ENCODE peak calls at places on chromosomes 16 and 17, in four cellular contexts. G, I, L and T are unnamed samples.
A peak's percentile ranks its signal among the peaks of the same experiment; 100 is the strongest.

GRCh38 chr17:67575325-67575724 is 142.4 kb upstream of the NOL11 start:
- DNase-seq in G (no peak), I (no peak), L (no peak), T (no peak)

GRCh38 chr17:8311131-8311790 is 1.2 kb downstream of the ARHGEF15 start:
- DNase-seq in G (no peak), I (no peak), L (no peak), T (no peak)

GRCh38 chr16:57736419-57737281 is 1.1 kb downstream of the KATNB1 start:
- DNase-seq in G (peak; percentile 81), I (peak; percentile 37), L (peak; percentile 20), T (peak; percentile 47)

GRCh38 chr17:65103896-65104295 is 33.3 kb upstream of the RGS9 start:
- DNase-seq in G (peak; percentile 40), I (no peak), L (no peak), T (no peak)

GRCh38 chr16:12874135-12874534 is 27.3 kb upstream of the SHISA9 start:
- DNase-seq in G (peak; percentile 43), I (no peak), L (no peak), T (peak; percentile 56)

GRCh38 chr17:11404431-11404830 is 163.4 kb downstream of the SHISA6 start:
- DNase-seq in G (peak; percentile 42), I (no peak), L (no peak), T (no peak)

GRCh38 chr17:28497931-28498330 is 8.2 kb upstream of the FOXN1 start:
- DNase-seq in G (no peak), I (no peak), L (no peak), T (no peak)

GRCh38 chr16:80197790-80198201 is 343.0 kb upstream of the DYNLRB2 start:
- DNase-seq in G (peak; percentile 97), I (no peak), L (no peak), T (peak; percentile 84)

GRCh38 chr16:81625544-81626152 is 153.4 kb upstream of the PLCG2 start:
- DNase-seq in G (peak; percentile 44), I (no peak), L (no peak), T (no peak)

GRCh38 chr17:44820631-44821196 is 9.4 kb downstream of the GJC1 start:
- DNase-seq in G (peak; percentile 95), I (no peak), L (no peak), T (peak; percentile 51)

GRCh38 chr16:75189638-75190245 is 17.2 kb downstream of the CTRB2 start:
- DNase-seq in G (no peak), I (no peak), L (no peak), T (no peak)

GRCh38 chr16:3461120-3461519 is 17.6 kb downstream of the NAA60 start:
- DNase-seq in G (no peak), I (peak; percentile 44), L (no peak), T (no peak)

GRCh38 chr17:30095507-30096244 is 20.9 kb upstream of the NSRP1 start:
- DNase-seq in G (peak; percentile 80), I (no peak), L (peak; percentile 67), T (no peak)

GRCh38 chr16:28179354-28179753 is 32.4 kb downstream of the XPO6 start:
- DNase-seq in G (no peak), I (no peak), L (no peak), T (no peak)

GRCh38 chr17:7173687-7174602 is 5.2 kb downstream of the ASGR1 start:
- DNase-seq in G (peak; percentile 27), I (peak; percentile 28), L (peak; percentile 63), T (no peak)

DNA sequence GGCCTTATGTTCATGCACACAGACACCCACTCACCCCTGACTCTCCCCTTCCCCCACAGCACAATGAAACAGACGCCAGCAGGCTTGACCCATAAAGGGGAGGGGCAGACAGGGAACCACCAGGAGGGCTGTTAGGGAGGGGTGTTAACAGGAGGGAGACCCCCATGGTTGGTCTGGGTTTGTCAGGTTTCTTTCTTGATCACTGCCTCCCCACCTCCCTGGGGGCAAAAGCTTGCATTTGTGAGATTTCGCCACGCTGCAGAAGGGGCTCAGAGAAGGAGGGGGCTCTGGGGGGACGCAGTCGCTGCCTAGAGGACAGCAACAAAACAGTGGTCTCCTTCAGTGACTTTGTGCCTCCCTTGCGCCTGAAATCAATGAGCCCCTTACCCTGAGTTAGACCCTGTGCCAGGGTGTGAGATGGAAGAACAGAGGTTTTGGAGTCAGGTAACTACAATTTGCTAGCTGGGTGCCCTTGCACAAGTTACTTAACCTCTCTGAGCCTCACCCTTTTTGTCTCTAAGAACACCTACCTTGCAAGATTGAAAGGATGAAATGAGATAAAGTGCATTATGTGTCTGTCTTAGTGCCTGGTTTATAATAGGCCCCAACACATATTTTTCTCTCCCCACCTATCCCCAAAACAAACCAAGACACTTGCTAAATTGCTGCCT is 9.7 kb downstream of the RND2 start:
- DNase-seq in G (no peak), I (no peak), L (no peak), T (no peak)
- H3K4me3 ChIP-seq in G (no peak overlapping the region), I (no peak overlapping the region), L (no peak overlapping the region), T (no peak overlapping the region)

DNA sequence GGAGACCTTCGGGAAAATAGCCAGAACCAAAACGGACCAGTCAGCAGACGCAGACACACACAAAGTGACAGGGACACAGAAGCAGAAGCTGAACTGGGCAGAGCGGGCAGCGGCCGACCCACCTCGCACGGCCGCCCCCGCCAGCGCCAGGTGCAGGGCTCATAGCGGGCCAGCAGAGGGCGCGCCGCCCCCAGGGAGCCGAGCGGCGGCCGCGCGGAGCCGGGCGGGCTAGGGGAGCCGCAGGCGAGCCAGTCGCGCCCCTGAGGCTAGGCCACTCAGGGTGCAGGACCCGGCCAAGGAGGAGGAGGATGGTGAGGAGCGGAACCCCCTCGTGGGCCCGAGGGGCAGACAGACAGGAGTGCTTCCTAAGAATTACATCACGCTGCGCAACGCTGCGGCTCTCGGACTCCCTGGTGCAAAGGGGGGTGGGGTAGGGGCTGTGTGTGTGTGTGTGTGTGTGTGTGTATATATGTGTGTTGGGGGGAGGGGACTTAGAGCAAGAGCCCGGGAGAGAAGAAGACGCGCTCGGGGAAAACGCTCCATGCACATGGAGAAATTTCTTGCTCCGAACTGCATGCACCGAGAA is 919 bp upstream of the NOG start:
- DNase-seq in G (peak; percentile 55), I (peak; percentile 36), L (peak; percentile 88), T (no peak)
- H3K4me3 ChIP-seq in G (peak overlapping the region; percentile 55), I (peak overlapping the region; percentile 72), L (peak overlapping the region; percentile 67), T (peak overlapping the region; percentile 59)

GRCh38 chr17:57043276-57043675 is 41.8 kb upstream of the AKAP1 start:
- DNase-seq in G (no peak), I (no peak), L (no peak), T (no peak)

GRCh38 chr17:57048096-57048495 is 37.0 kb upstream of the AKAP1 start:
- DNase-seq in G (no peak), I (no peak), L (no peak), T (no peak)

GRCh38 chr17:57045868-57046671 is 39.0 kb upstream of the AKAP1 start:
- DNase-seq in G (no peak), I (peak; percentile 6), L (no peak), T (no peak)

GRCh38 chr17:57040571-57040970 is 44.5 kb upstream of the AKAP1 start:
- DNase-seq in G (no peak), I (no peak), L (no peak), T (no peak)

GRCh38 chr17:57044976-57045867 is 39.8 kb upstream of the AKAP1 start:
- DNase-seq in G (no peak), I (no peak), L (no peak), T (no peak)
- H3K4me3 ChIP-seq in G (peak overlapping the region; percentile 28), I (peak overlapping the region; percentile 32), L (no peak overlapping the region), T (peak overlapping the region; percentile 17)

DNA sequence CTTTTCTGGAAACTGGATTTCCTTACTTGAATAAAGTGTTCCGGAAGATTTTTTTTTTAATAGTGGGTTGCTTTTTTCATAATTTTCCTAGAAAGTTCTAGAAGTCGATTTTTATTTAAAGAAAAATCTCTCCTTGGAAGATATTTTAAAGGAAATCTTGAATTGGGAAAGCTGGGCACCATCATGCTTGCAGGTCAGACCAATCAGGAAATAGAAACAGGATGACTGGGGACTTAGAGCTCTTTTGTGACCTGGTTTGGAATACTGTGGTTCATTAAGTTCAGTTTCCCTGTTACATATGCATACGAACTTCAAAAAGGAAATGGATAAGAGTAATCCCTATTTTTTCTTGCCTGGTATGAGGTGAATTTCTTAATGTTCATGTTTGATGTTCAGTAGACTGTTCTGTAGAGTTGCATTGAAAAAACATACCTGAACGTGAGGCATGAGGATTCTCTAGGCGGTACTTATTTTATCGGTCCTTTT is 1.2 kb downstream of the NFATC3 start:
- DNase-seq in G (peak; percentile 56), I (no peak), L (peak; percentile 53), T (no peak)
- H3K4me3 ChIP-seq in G (peak overlapping the region; percentile 71), I (peak overlapping the region; percentile 96), L (peak overlapping the region; percentile 81), T (peak overlapping the region; percentile 78)

GRCh38 chr16:693766-694165 is 3.6 kb upstream of the WDR24 start:
- DNase-seq in G (no peak), I (peak; percentile 43), L (no peak), T (no peak)
- H3K4me3 ChIP-seq in G (no peak overlapping the region), I (no peak overlapping the region), L (no peak overlapping the region), T (no peak overlapping the region)

GRCh38 chr16:68907297-68907999 is 64.1 kb downstream of the TANGO6 start:
- DNase-seq in G (no peak), I (no peak), L (no peak), T (no peak)
- H3K4me3 ChIP-seq in G (no peak overlapping the region), I (no peak overlapping the region), L (no peak overlapping the region), T (no peak overlapping the region)

DNA sequence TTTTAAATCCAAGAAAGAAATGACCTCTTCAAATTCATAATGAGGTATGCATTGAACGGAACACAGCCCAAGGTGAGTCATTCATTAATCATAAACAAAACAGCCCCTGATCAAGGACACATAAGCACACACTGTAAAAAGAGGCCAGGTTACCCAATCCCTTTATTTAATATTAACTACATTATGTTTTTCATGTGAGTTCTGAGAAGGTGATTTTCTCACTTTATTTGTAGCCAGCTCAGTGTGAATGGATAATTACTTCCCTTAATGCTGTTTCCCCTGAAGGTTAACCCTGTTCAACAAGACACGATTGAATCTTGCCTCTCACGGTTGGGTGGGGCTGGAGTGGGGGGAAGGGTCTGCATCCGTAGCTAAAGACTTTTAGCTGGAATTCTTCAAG is 257.3 kb upstream of the SALL1 start:
- DNase-seq in G (peak; percentile 71), I (no peak), L (no peak), T (peak; percentile 25)
- H3K4me3 ChIP-seq in G (no peak overlapping the region), I (no peak overlapping the region), L (no peak overlapping the region), T (no peak overlapping the region)

DNA sequence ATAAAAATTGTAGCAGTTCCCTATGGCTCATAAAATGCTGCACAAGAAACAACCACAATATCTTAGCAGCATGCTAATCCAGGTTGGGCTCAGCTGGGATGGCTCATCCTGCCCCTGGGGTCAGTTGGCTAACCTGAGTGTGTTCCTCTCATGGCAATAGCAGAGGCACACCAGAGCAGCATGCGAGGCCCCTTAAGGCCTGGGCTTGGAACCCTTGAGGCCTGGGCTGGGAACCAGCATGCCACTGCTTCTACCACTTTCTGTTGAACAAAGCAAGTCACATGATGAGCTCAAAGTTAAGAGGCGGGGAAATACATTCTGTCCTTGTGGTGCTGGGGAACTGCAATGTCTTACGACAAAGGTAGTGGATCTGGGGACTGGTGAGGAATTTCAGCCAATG is 154.4 kb upstream of the FOXF1 start:
- DNase-seq in G (no peak), I (no peak), L (no peak), T (no peak)
- H3K4me3 ChIP-seq in G (no peak overlapping the region), I (no peak overlapping the region), L (no peak overlapping the region), T (no peak overlapping the region)

GRCh38 chr16:69763557-69763942 is 1.4 kb downstream of the WWP2 start:
- DNase-seq in G (no peak), I (no peak), L (no peak), T (no peak)
- H3K4me3 ChIP-seq in G (peak overlapping the region; percentile 95), I (peak overlapping the region; percentile 79), L (no peak overlapping the region), T (peak overlapping the region; percentile 62)